ENCODE peak calls at places on chromosomes 16 and 17, in nine cellular contexts. H, D, O, U, P, N, I, B and T are unnamed samples.

GRCh38 chr16:89815639-89816348 is 653 bp downstream of the FANCA start:
- DNase-seq in P (peak), N (no peak), O (no peak), D (no peak), I (no peak), B (no peak), H (no peak), U (no peak), T (no peak)

GRCh38 chr17:79809530-79810137 is 12.8 kb upstream of the CBX8 start:
- DNase-seq in I (no peak), P (no peak), O (no peak), D (no peak), B (no peak), U (no peak), H (no peak), N (no peak), T (no peak)

GRCh38 chr17:80791758-80792284 is 199.8 kb upstream of the CHMP6 start:
- DNase-seq in P (no peak), I (peak), O (peak), N (peak), U (peak), D (peak), B (no peak), H (peak), T (no peak)

GRCh38 chr17:45310380-45311324 is 6.2 kb downstream of the MAP3K14 start:
- DNase-seq in O (no peak), B (no peak), I (no peak), H (no peak), U (peak), N (no peak), D (peak), P (no peak), T (no peak)

GRCh38 chr17:4499431-4500187 is 928 bp downstream of the SPNS2 start:
- DNase-seq in D (no peak), B (no peak), N (no peak), I (no peak), O (no peak), H (peak), U (no peak), P (peak), T (peak)

GRCh38 chr17:57881143-57881542 is 31.3 kb upstream of the MRPS23 start:
- DNase-seq in U (peak), P (no peak), N (no peak), D (no peak), I (no peak), B (no peak), H (no peak), O (peak), T (no peak)

GRCh38 chr16:81097230-81097629 is 1.0 kb upstream of the GCSH start:
- DNase-seq in H (no peak), P (no peak), I (no peak), U (no peak), B (no peak), O (no peak), N (no peak), D (no peak), T (no peak)

GRCh38 chr17:1275962-1276736 is 3.3 kb upstream of the TRARG1 start:
- DNase-seq in N (peak), U (no peak), D (no peak), H (peak), O (no peak), B (peak), I (peak), P (peak), T (peak)

GRCh38 chr16:82627811-82628339 is 1.1 kb downstream of the CDH13 start:
- DNase-seq in I (no peak), O (no peak), U (peak), H (no peak), P (no peak), N (peak), D (no peak), B (peak), T (peak)

GRCh38 chr17:37358830-37359681 is 16.7 kb upstream of the C17orf78 start:
- DNase-seq in I (peak), H (peak), P (peak), N (peak), B (peak), U (peak), O (no peak), D (peak), T (peak)

GRCh38 chr17:76709077-76709950 is 1.5 kb downstream of the MXRA7 start:
- DNase-seq in N (peak), P (peak), U (peak), D (no peak), H (no peak), O (peak), B (peak), I (peak), T (no peak)

GRCh38 chr17:20935740-20936139 is 107.1 kb downstream of the USP22 start:
- DNase-seq in I (no peak), O (peak), U (peak), N (no peak), B (no peak), H (no peak), P (no peak), D (peak), T (no peak)

GRCh38 chr16:82037251-82037650 is 2.2 kb downstream of the HSD17B2 start:
- DNase-seq in O (no peak), N (no peak), P (no peak), D (no peak), B (no peak), H (no peak), U (no peak), I (no peak), T (no peak)

GRCh38 chr17:43171761-43172487 is 910 bp downstream of the NBR1 start:
- DNase-seq in I (no peak), B (no peak), P (peak), H (no peak), N (no peak), D (peak), O (peak), U (peak), T (no peak)

GRCh38 chr17:65495255-65496060 is 66.0 kb downstream of the AXIN2 start:
- DNase-seq in I (no peak), U (peak), B (peak), O (no peak), D (no peak), P (no peak), H (no peak), N (peak), T (no peak)

DNA sequence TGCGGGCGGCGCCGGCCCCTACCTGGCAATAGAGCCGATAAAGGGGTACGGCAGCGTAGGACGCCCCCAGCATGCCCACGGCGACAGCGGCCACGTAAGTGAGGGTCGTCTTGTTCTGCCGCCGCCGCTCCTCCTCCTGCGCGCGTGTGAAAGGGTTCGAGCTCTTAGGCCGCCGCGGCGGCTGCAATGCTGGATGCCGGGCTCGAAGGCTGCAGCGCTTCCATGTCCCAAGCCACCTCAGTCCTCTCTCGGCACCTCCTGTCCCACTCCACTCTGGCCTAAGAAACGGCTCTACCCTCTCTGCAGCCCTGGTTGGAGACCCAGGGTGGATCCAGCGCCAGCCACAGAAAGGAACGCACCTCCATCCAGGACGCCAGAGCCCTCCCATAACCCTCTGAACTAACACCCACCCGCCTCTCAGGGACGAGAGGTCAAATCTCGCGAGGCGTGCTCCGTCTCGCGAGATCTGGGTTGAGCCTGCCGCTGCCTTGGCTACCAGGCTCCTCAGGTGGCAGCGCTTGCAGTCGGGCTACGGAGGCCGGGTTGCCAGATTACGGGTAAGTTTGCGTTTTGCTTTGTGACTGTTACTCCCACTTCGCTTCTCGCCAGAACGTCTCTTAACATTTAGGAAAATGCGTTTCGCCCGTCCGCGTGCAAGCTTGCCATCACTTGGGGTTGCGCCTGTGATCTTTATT is at the start of the genes COX11 and STXBP4:
- DNase-seq in D (peak), U (peak), O (peak), H (peak), I (peak), N (peak), P (peak), B (peak), T (peak)
- TF ChIP-seq CTCF in D (peak), U (peak), O (peak), H (peak), I (no peak), N (no peak), P (peak), B (peak), T (peak)

GRCh38 chr16:46612121-46612520 is 9.1 kb downstream of the SHCBP1 start:
- DNase-seq in U (no peak), H (no peak), O (no peak), I (no peak), N (no peak), B (no peak), P (no peak), D (no peak), T (no peak)

DNA sequence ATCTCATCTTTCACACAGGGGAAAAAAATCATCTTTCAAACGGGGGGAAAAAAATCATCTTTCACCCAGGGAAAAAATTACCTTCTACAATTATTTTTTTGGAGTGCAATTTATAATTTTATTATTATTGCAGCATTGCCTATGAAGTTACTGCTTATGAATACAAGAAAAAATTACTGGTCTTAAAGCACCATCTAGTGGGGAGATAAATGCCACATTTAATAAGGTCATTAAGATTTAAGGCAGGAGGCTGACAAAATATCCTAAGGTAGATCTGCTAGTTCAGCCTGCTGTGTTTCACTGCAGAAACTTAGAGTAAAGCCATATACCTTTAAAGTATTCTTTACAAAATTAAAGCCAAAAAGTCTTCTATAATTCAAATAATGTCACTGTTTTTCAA is 13.7 kb downstream of the SHCBP1 start:
- DNase-seq in U (peak), B (no peak), O (peak), D (peak), I (no peak), P (peak), N (no peak), H (no peak), T (no peak)
- TF ChIP-seq CTCF in U (peak), B (peak), O (peak), D (peak), I (no peak), P (no peak), N (peak), H (peak), T (peak)

DNA sequence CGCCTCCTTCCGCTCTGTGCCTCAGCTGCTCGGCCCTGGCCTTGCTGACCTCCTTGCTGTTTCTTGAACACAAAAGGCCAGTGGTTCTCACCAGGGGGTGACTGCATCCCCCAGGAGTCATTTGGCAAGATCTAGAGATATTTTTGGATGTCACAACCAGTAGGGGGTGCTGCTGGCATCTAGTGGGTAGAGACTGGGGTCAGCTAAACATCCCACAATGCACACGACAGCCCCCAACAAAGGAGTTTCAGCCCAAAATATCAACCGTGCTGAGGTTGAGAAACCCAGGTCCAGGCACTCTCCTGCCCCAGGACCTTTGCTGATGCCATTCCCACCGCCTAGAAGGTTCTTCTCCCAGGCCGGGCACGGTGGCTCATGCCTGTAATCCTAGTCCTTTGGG is 39.7 kb downstream of the ABCC6 start:
- DNase-seq in H (no peak), B (no peak), N (no peak), P (peak), U (no peak), O (no peak), D (no peak), I (no peak), T (peak)
- TF ChIP-seq CTCF in H (no peak), B (peak), N (no peak), P (peak), U (peak), O (peak), D (no peak), I (no peak), T (peak)

DNA sequence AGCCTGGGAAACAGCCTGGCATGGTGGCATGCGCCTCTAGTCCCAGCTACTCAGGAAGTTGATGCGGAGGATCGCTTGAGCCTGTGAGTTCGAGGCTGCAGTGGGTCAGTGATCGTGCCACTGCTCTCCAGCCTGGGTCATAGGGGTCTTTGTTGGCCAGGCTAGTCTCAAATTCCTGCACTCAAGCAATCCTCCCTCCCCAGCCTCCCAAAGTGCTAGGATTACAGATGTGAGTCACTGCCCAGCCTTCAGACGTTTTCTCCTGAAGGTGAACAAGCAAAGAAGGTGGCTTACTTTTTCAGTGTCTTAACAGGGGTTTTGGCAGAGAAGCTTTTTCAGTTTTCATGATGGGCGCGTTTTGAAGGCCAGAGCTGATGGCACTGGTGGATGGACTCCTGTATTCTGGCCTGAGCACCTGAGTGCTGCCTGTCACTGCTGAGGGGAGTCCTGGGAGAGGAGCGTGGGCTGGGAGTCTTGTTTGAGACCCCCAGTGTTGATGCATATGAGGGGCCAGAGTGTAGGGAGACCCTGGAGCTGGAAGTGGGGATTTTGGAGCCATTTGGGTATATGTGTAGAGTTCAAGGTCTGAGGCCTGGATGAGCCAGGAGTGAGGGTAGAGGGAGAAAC is 41.4 kb downstream of the FOXK2 start:
- DNase-seq in H (no peak), O (no peak), B (no peak), N (no peak), D (no peak), I (no peak), P (no peak), U (no peak), T (no peak)
- TF ChIP-seq CTCF in H (no peak), O (no peak), B (no peak), N (no peak), D (no peak), I (no peak), P (no peak), U (no peak), T (no peak)

DNA sequence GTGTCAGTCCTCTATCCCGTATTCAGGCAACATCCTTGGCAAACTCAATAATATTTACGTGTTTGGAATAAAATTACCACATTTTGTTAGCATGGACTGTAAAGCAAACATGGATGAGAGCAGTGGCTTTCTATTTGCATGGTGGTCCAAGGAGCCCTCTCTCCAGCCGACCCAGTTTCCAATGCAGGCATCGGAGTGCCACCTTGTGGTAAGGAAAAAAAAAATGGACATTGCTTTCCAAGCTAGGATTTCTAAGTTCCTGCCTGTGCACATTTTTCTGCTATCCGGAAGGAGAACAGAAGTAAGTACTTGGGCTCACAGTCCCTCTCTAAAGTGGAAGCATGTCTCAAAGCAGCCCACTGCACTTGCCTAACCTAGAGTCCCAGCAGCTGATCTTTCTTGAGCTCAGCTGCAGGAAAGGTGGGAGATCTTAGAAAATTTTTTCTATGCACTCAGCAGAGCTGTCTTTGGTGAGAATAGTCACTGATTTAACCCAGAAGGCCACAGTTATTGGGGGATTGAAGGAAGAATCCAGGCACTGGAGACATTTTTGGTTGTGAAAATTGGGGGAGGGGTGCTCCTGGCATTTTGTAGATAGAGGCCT is 46.0 kb upstream of the ERCC4 start:
- DNase-seq in D (no peak), B (no peak), P (peak), U (peak), H (no peak), I (no peak), O (no peak), N (no peak), T (peak)
- TF ChIP-seq CTCF in D (peak), B (peak), P (peak), U (peak), H (peak), I (no peak), O (peak), N (peak), T (peak)

GRCh38 chr17:7825206-7825980 is 8.6 kb upstream of the KDM6B start:
- DNase-seq in P (peak), D (no peak), I (no peak), B (no peak), U (peak), O (no peak), N (no peak), H (no peak), T (no peak)
- TF ChIP-seq CTCF in P (no peak), D (no peak), I (no peak), B (no peak), U (no peak), O (peak), N (no peak), H (peak), T (peak)